ENCODE peak calls at places on chromosomes 11 and 22, in four cellular contexts. Z is IMR-90, N is fibroblast of mammary gland, F is MV-4-11. H is an unnamed sample.

GRCh38 chr11:16924826-16925494 is 89.3 kb downstream of the PLEKHA7 start:
- DNase-seq in Z (no peak), N (peak; percentile 20), F (no peak), H (no peak)

GRCh38 chr11:120977470-120977869 is 46.4 kb upstream of the TBCEL start:
- DNase-seq in Z (peak; percentile 10), N (peak; percentile 23), F (no peak), H (no peak)

GRCh38 chr22:49366437-49366836 is 461.2 kb downstream of the BRD1 start:
- DNase-seq in Z (no peak), N (no peak), F (no peak), H (no peak)

GRCh38 chr11:66371627-66372415 is at the start of gene SLC29A2:
- DNase-seq in Z (no peak), N (no peak), F (no peak), H (peak; percentile 91)

GRCh38 chr11:13761250-13761649 is 92.8 kb downstream of the FAR1 start:
- DNase-seq in Z (peak; percentile 22), N (no peak), F (no peak), H (no peak)

GRCh38 chr11:66844496-66845142 is 1.4 kb downstream of the RCE1 start:
- DNase-seq in Z (no peak), N (no peak), F (no peak), H (no peak)

GRCh38 chr11:45805305-45806071 is 539 bp downstream of the SLC35C1 start:
- DNase-seq in Z (peak; percentile 78), N (peak; percentile 69), F (peak; percentile 19), H (no peak)

GRCh38 chr11:65861165-65861505 is 902 bp downstream of the MUS81 start:
- DNase-seq in Z (no peak), N (no peak), F (no peak), H (no peak)

GRCh38 chr11:71947498-71947897 is 18.7 kb downstream of the RNF121 start:
- DNase-seq in Z (no peak), N (no peak), F (no peak), H (no peak)

GRCh38 chr11:71568707-71569349 is 3.5 kb downstream of the KRTAP5-10 start:
- DNase-seq in Z (no peak), N (peak; percentile 30), F (no peak), H (no peak)

GRCh38 chr11:10694481-10695239 is 1.1 kb upstream of the IRAG1 start:
- DNase-seq in Z (peak; percentile 83), N (peak; percentile 42), F (no peak), H (no peak)

GRCh38 chr11:8273281-8273680 is 9.6 kb upstream of the LMO1 start:
- DNase-seq in Z (peak; percentile 29), N (peak; percentile 19), F (no peak), H (no peak)

GRCh38 chr11:95330332-95330731 is 99.3 kb upstream of the SESN3 start:
- DNase-seq in Z (no peak), N (no peak), F (no peak), H (peak; percentile 35)

GRCh38 chr22:45475876-45476514 is 26.7 kb upstream of the FBLN1 start:
- DNase-seq in Z (no peak), N (no peak), F (no peak), H (no peak)

GRCh38 chr11:71330996-71331395 is 78.6 kb upstream of the SHANK2 start:
- DNase-seq in Z (no peak), N (no peak), F (no peak), H (no peak)

GRCh38 chr11:10526974-10527918 is 13.7 kb downstream of the RNF141 start:
- DNase-seq in Z (peak; percentile 66), N (peak; percentile 34), F (no peak), H (no peak)

GRCh38 chr11:66178871-66179270 is 89.6 kb upstream of the RAB1B start:
- DNase-seq in Z (no peak), N (no peak), F (no peak), H (no peak)

GRCh38 chr11:12008790-12009616 is 577 bp upstream of the DKK3 start:
- DNase-seq in Z (peak; percentile 46), N (no peak), F (no peak), H (no peak)

GRCh38 chr11:19311306-19312030 is 70.7 kb upstream of the E2F8 start:
- DNase-seq in Z (peak; percentile 50), N (peak; percentile 61), F (peak; percentile 6), H (peak; percentile 25)

GRCh38 chr11:65505434-65506315 is 6.8 kb downstream of the MALAT1 start:
- DNase-seq in Z (peak; percentile 52), N (peak; percentile 60), F (no peak), H (no peak)

GRCh38 chr11:1285316-1285744 is 24.1 kb downstream of the TOLLIP start:
- DNase-seq in Z (no peak), N (no peak), F (no peak), H (no peak)

GRCh38 chr11:67300256-67300755 is 3.0 kb upstream of the SSH3 start:
- DNase-seq in Z (no peak), N (no peak), F (no peak), H (no peak)

GRCh38 chr11:75667831-75668507 is 869 bp downstream of the MAP6 start:
- DNase-seq in Z (peak; percentile 35), N (peak; percentile 20), F (no peak), H (peak; percentile 34)

GRCh38 chr11:61777234-61778090 is 14.9 kb downstream of the TMEM258 start:
- DNase-seq in Z (no peak), N (no peak), F (no peak), H (no peak)

GRCh38 chr22:36184433-36185035 is 17.1 kb downstream of the APOL4 start:
- DNase-seq in Z (no peak), N (peak; percentile 56), F (no peak), H (no peak)

GRCh38 chr11:58575377-58576020 is at the start of gene LPXN:
- DNase-seq in Z (peak; percentile 63), N (peak; percentile 81), F (peak; percentile 91), H (no peak)

GRCh38 chr11:111707039-111707690 is 59.0 kb downstream of the PPP2R1B start:
- DNase-seq in Z (peak; percentile 95), N (peak; percentile 74), F (no peak), H (no peak)